ENCODE peak calls at places on chromosome 22, in five cellular contexts. One of them, this sample, is unnamed.

GRCh38 chr22:40499187-40499753 is 128.9 kb downstream of the SGSM3 start:
- DNase-seq in fibroblast of mammary gland: peak
- DNase-seq in dorsolateral prefrontal cortex: no peak
- DNase-seq in GM12878: peak
- DNase-seq in GM20000: peak
- DNase-seq in this sample: peak

GRCh38 chr22:21975273-21975672 is 7.3 kb downstream of the TOP3B start:
- DNase-seq in GM20000: no peak
- DNase-seq in GM12878: no peak
- DNase-seq in fibroblast of mammary gland: no peak
- DNase-seq in dorsolateral prefrontal cortex: no peak
- DNase-seq in this sample: no peak

GRCh38 chr22:49023879-49024774 is 803.5 kb downstream of the BRD1 start:
- DNase-seq in fibroblast of mammary gland: no peak
- DNase-seq in dorsolateral prefrontal cortex: no peak
- DNase-seq in GM12878: no peak
- DNase-seq in GM20000: no peak
- DNase-seq in this sample: no peak

GRCh38 chr22:27626675-27627443 is 174.7 kb downstream of the MN1 start:
- DNase-seq in fibroblast of mammary gland: no peak
- DNase-seq in GM12878: no peak
- DNase-seq in GM20000: no peak
- DNase-seq in dorsolateral prefrontal cortex: no peak
- DNase-seq in this sample: no peak

GRCh38 chr22:23278883-23279675 is 98.8 kb downstream of the BCR start:
- DNase-seq in GM20000: no peak
- DNase-seq in GM12878: no peak
- DNase-seq in dorsolateral prefrontal cortex: no peak
- DNase-seq in fibroblast of mammary gland: peak
- DNase-seq in this sample: no peak

GRCh38 chr22:24996420-24996952 is 44.0 kb downstream of the KIAA1671 start:
- DNase-seq in GM20000: no peak
- DNase-seq in fibroblast of mammary gland: peak
- DNase-seq in dorsolateral prefrontal cortex: no peak
- DNase-seq in GM12878: no peak
- DNase-seq in this sample: no peak

GRCh38 chr22:46075764-46076531 is 74.4 kb upstream of the PPARA start:
- DNase-seq in GM12878: no peak
- DNase-seq in fibroblast of mammary gland: no peak
- DNase-seq in dorsolateral prefrontal cortex: no peak
- DNase-seq in GM20000: no peak
- DNase-seq in this sample: no peak

GRCh38 chr22:46572911-46573780 is 35.7 kb upstream of the CELSR1 start:
- DNase-seq in dorsolateral prefrontal cortex: no peak
- DNase-seq in GM20000: no peak
- DNase-seq in GM12878: no peak
- DNase-seq in fibroblast of mammary gland: no peak
- DNase-seq in this sample: no peak

GRCh38 chr22:41444360-41445170 is 2.0 kb downstream of the TOB2 start:
- DNase-seq in GM12878: peak
- DNase-seq in GM20000: peak
- DNase-seq in dorsolateral prefrontal cortex: peak
- DNase-seq in fibroblast of mammary gland: peak
- DNase-seq in this sample: peak

GRCh38 chr22:23970816-23971482 is 3.3 kb downstream of the DDT start:
- DNase-seq in fibroblast of mammary gland: no peak
- DNase-seq in GM12878: no peak
- DNase-seq in dorsolateral prefrontal cortex: no peak
- DNase-seq in GM20000: no peak
- DNase-seq in this sample: no peak

GRCh38 chr22:41481131-41481830 is 12.4 kb downstream of the ACO2 start:
- DNase-seq in dorsolateral prefrontal cortex: peak
- DNase-seq in GM12878: no peak
- DNase-seq in GM20000: no peak
- DNase-seq in fibroblast of mammary gland: peak
- DNase-seq in this sample: peak

GRCh38 chr22:48376936-48377335 is 1450.7 kb downstream of the BRD1 start:
- DNase-seq in GM12878: no peak
- DNase-seq in GM20000: no peak
- DNase-seq in dorsolateral prefrontal cortex: no peak
- DNase-seq in fibroblast of mammary gland: no peak
- DNase-seq in this sample: no peak

GRCh38 chr22:46323126-46323525 is 12.4 kb upstream of the TRMU start:
- DNase-seq in GM20000: no peak
- DNase-seq in dorsolateral prefrontal cortex: no peak
- DNase-seq in GM12878: no peak
- DNase-seq in fibroblast of mammary gland: no peak
- DNase-seq in this sample: no peak

GRCh38 chr22:17013396-17014100 is 5.5 kb upstream of the GAB4 start:
- DNase-seq in GM12878: no peak
- DNase-seq in fibroblast of mammary gland: no peak
- DNase-seq in dorsolateral prefrontal cortex: no peak
- DNase-seq in GM20000: peak
- DNase-seq in this sample: no peak

GRCh38 chr22:21837184-21837979 is 30.1 kb downstream of the MAPK1 start:
- DNase-seq in GM12878: no peak
- DNase-seq in dorsolateral prefrontal cortex: no peak
- DNase-seq in fibroblast of mammary gland: peak
- DNase-seq in GM20000: no peak
- DNase-seq in this sample: peak

GRCh38 chr22:20758688-20759087 is 15.2 kb upstream of the SERPIND1 start:
- DNase-seq in fibroblast of mammary gland: no peak
- DNase-seq in GM20000: no peak
- DNase-seq in dorsolateral prefrontal cortex: no peak
- DNase-seq in GM12878: no peak
- DNase-seq in this sample: no peak

GRCh38 chr22:41201146-41201545 is 4.0 kb upstream of the L3MBTL2 start:
- DNase-seq in GM12878: no peak
- DNase-seq in fibroblast of mammary gland: no peak
- DNase-seq in GM20000: no peak
- DNase-seq in dorsolateral prefrontal cortex: no peak
- DNase-seq in this sample: no peak

GRCh38 chr22:21451545-21452520 is 15.4 kb upstream of the TMEM191C start:
- DNase-seq in dorsolateral prefrontal cortex: no peak
- DNase-seq in fibroblast of mammary gland: no peak
- DNase-seq in GM20000: no peak
- DNase-seq in GM12878: no peak
- DNase-seq in this sample: no peak

GRCh38 chr22:27397948-27398330 is 403.6 kb downstream of the MN1 start:
- DNase-seq in dorsolateral prefrontal cortex: no peak
- DNase-seq in fibroblast of mammary gland: peak
- DNase-seq in GM12878: no peak
- DNase-seq in GM20000: no peak
- DNase-seq in this sample: no peak

GRCh38 chr22:24001314-24001713 is 3.9 kb downstream of the GSTT4 start:
- DNase-seq in fibroblast of mammary gland: no peak
- DNase-seq in dorsolateral prefrontal cortex: no peak
- DNase-seq in GM20000: peak
- DNase-seq in GM12878: no peak
- DNase-seq in this sample: no peak

GRCh38 chr22:27433585-27434190 is 367.9 kb downstream of the MN1 start:
- DNase-seq in GM12878: no peak
- DNase-seq in GM20000: no peak
- DNase-seq in dorsolateral prefrontal cortex: no peak
- DNase-seq in fibroblast of mammary gland: peak
- DNase-seq in this sample: no peak

GRCh38 chr22:22427542-22428065 is 80.9 kb downstream of the ZNF280B start:
- DNase-seq in dorsolateral prefrontal cortex: no peak
- DNase-seq in GM20000: no peak
- DNase-seq in fibroblast of mammary gland: no peak
- DNase-seq in GM12878: no peak
- DNase-seq in this sample: no peak

GRCh38 chr22:26888887-26889286 is 231.5 kb downstream of the MIAT start:
- DNase-seq in GM20000: no peak
- DNase-seq in fibroblast of mammary gland: peak
- DNase-seq in GM12878: no peak
- DNase-seq in dorsolateral prefrontal cortex: no peak
- DNase-seq in this sample: no peak

GRCh38 chr22:48141301-48141700 is 1378.9 kb downstream of the TBC1D22A start:
- DNase-seq in GM12878: no peak
- DNase-seq in dorsolateral prefrontal cortex: no peak
- DNase-seq in GM20000: no peak
- DNase-seq in fibroblast of mammary gland: no peak
- DNase-seq in this sample: no peak

GRCh38 chr22:31321421-31321820 is 24.7 kb downstream of the PATZ1 start:
- DNase-seq in GM12878: no peak
- DNase-seq in fibroblast of mammary gland: no peak
- DNase-seq in GM20000: no peak
- DNase-seq in dorsolateral prefrontal cortex: no peak
- DNase-seq in this sample: no peak

GRCh38 chr22:28397324-28397723 is 282.3 kb downstream of the TTC28 start:
- DNase-seq in GM12878: no peak
- DNase-seq in dorsolateral prefrontal cortex: no peak
- DNase-seq in GM20000: no peak
- DNase-seq in fibroblast of mammary gland: no peak
- DNase-seq in this sample: no peak

DNA sequence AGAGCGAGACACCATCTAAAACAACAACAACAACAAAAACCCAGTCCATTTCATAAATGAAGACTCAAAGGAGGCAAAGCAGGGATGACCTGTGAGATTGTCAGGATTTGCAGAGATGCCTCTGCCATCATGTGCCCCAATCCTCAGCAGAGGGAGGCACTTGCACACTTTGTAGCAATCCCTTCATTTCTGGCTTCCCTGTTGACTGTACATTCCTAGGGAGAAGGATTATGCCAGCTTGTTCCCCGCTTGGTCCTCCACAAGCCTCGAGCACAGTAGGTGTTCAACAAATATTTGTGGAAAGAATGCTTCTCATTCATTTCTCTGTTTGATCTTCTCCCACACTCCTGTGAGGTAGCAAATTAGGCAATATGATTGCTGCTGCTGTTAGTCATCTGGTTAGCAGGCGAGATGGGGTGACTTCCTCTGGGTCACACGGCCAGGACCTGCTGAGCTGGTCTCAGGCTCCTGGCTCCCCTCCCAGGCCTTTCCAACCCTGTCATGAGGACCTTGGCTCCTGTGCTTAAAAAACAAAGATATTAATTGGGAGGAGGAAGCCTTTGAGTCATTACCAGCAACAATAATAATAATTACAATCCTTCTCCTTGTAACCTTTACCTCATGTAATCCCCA is 34.1 kb downstream of the LIF start:
- DNase-seq in dorsolateral prefrontal cortex: peak
- DNase-seq in GM20000: no peak
- DNase-seq in fibroblast of mammary gland: peak
- DNase-seq in GM12878: no peak
- DNase-seq in this sample: peak
- TF ChIP-seq CTCF in dorsolateral prefrontal cortex: no peak
- TF ChIP-seq CTCF in GM20000: no peak
- TF ChIP-seq CTCF in fibroblast of mammary gland: no peak
- TF ChIP-seq CTCF in GM12878: no peak
- TF ChIP-seq CTCF in this sample: peak

GRCh38 chr22:43085658-43086606 is 3.3 kb downstream of the TTLL1 start:
- DNase-seq in GM20000: peak
- DNase-seq in dorsolateral prefrontal cortex: peak
- DNase-seq in GM12878: peak
- DNase-seq in fibroblast of mammary gland: no peak
- DNase-seq in this sample: no peak

GRCh38 chr22:43092085-43092484 is 2.9 kb upstream of the TTLL1 start:
- DNase-seq in fibroblast of mammary gland: no peak
- DNase-seq in dorsolateral prefrontal cortex: no peak
- DNase-seq in GM20000: no peak
- DNase-seq in GM12878: no peak
- DNase-seq in this sample: no peak

GRCh38 chr22:43090130-43090789 is 1.1 kb upstream of the TTLL1 start:
- DNase-seq in GM20000: peak
- DNase-seq in fibroblast of mammary gland: peak
- DNase-seq in GM12878: peak
- DNase-seq in dorsolateral prefrontal cortex: peak
- DNase-seq in this sample: peak

GRCh38 chr22:43088616-43088978 is 594 bp downstream of the TTLL1 start:
- DNase-seq in dorsolateral prefrontal cortex: no peak
- DNase-seq in GM12878: no peak
- DNase-seq in fibroblast of mammary gland: no peak
- DNase-seq in GM20000: no peak
- DNase-seq in this sample: no peak

DNA sequence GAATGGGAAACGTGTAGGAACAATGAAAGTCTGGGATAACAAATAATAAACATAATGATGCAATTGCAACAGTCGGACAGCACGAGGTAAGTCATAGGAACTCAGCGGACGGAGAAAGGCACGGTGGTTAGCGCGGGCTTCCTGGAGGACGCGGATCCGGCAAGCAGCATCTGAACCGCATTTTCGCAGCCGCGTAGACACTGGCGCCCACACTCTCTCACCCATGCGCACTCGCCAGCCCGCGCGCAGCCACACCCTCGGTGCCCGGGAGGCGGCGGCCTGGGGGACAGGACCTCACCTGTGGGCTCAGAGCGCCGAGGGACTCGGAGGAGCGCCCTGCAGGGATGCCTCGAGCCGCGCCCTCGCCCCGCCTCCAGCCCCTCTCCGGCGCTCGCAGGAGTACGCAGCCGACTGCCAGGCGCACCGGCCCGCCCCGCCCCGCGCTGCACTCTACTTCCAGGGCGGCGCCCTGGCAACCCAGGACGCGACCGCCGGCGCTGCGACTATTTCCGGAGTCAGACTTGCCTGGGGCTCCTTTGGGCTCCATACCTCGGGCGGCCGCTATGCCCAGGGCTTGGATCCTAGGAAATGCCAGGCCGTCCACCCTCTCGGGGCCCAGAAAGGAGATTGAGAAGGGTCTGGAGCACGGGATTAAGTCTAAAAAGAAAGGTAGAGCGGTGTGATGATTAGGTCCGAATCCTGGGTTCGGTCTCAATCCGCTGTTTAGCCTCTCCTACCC is at the start of gene TTLL1:
- DNase-seq in GM20000: peak
- DNase-seq in fibroblast of mammary gland: peak
- DNase-seq in dorsolateral prefrontal cortex: peak
- DNase-seq in GM12878: peak
- DNase-seq in this sample: peak
- TF ChIP-seq CTCF in GM20000: no peak
- TF ChIP-seq CTCF in fibroblast of mammary gland: no peak
- TF ChIP-seq CTCF in dorsolateral prefrontal cortex: peak
- TF ChIP-seq CTCF in GM12878: no peak
- TF ChIP-seq CTCF in this sample: peak

GRCh38 chr22:19477321-19478085 is 1.5 kb downstream of the UFD1 start:
- DNase-seq in GM20000: no peak
- DNase-seq in GM12878: no peak
- DNase-seq in dorsolateral prefrontal cortex: no peak
- DNase-seq in fibroblast of mammary gland: peak
- DNase-seq in this sample: no peak
- TF ChIP-seq CTCF in GM20000: no peak
- TF ChIP-seq CTCF in GM12878: no peak
- TF ChIP-seq CTCF in dorsolateral prefrontal cortex: peak
- TF ChIP-seq CTCF in fibroblast of mammary gland: no peak
- TF ChIP-seq CTCF in this sample: peak

DNA sequence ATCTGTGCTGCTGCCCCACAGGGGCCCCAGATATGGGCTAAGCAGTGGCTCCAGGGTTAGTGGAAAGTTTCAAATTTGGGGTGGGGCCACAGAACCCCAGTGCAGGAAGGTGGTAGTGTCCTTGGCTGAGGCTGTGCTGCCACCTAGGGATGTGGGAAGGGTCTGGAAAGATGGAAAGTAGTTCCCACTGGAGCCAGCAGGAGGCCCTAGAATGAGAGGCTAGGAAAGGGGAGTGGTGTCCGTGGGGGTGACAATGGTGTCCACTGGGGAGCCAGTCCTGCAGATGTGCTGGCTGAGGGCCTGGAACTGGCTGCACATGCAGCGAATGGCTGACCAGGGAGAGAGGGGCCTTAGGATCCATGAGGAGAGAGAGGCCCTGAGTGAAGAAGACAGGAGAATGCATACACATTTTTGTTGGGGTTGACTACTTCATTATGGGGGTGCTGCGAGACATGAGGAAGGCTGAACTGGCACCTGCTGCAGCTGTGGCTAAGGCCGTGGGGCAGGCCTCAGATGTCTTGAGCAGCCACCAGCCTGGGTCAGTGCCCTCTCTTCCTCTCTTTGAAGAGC is 21.1 kb downstream of the RFPL3 start:
- DNase-seq in dorsolateral prefrontal cortex: no peak
- DNase-seq in GM12878: no peak
- DNase-seq in GM20000: no peak
- DNase-seq in fibroblast of mammary gland: peak
- DNase-seq in this sample: peak
- TF ChIP-seq CTCF in dorsolateral prefrontal cortex: peak
- TF ChIP-seq CTCF in GM12878: peak
- TF ChIP-seq CTCF in GM20000: peak
- TF ChIP-seq CTCF in fibroblast of mammary gland: peak
- TF ChIP-seq CTCF in this sample: peak